ENCODE peak calls at places on chromosomes 12 and 14, in seven cellular contexts. One of them, this sample, is unnamed.

GRCh38 chr14:74427651-74428050 is 1.6 kb upstream of the SYNDIG1L start:
- DNase-seq in mucosa of descending colon: no peak
- DNase-seq in cardiac muscle cell: no peak
- DNase-seq in OCI-LY7: no peak
- DNase-seq in fibroblast of lung: no peak
- DNase-seq in upper lobe of right lung: no peak
- DNase-seq in GM06990: no peak
- DNase-seq in this sample: no peak

GRCh38 chr14:54226103-54226502 is 170.7 kb upstream of the CDKN3 start:
- DNase-seq in mucosa of descending colon: no peak
- DNase-seq in cardiac muscle cell: peak
- DNase-seq in OCI-LY7: no peak
- DNase-seq in fibroblast of lung: peak
- DNase-seq in upper lobe of right lung: no peak
- DNase-seq in GM06990: no peak
- DNase-seq in this sample: no peak

GRCh38 chr12:4809449-4810218 is 89.4 kb downstream of the GALNT8 start:
- DNase-seq in mucosa of descending colon: no peak
- DNase-seq in cardiac muscle cell: no peak
- DNase-seq in OCI-LY7: no peak
- DNase-seq in fibroblast of lung: no peak
- DNase-seq in upper lobe of right lung: no peak
- DNase-seq in GM06990: no peak
- DNase-seq in this sample: no peak

GRCh38 chr12:75812341-75813018 is 219.1 kb downstream of the PHLDA1 start:
- DNase-seq in mucosa of descending colon: no peak
- DNase-seq in cardiac muscle cell: no peak
- DNase-seq in OCI-LY7: no peak
- DNase-seq in fibroblast of lung: peak
- DNase-seq in upper lobe of right lung: no peak
- DNase-seq in GM06990: peak
- DNase-seq in this sample: no peak

GRCh38 chr12:76123301-76124212 is 39.1 kb upstream of the NAP1L1 start:
- DNase-seq in mucosa of descending colon: no peak
- DNase-seq in cardiac muscle cell: peak
- DNase-seq in OCI-LY7: no peak
- DNase-seq in fibroblast of lung: peak
- DNase-seq in upper lobe of right lung: no peak
- DNase-seq in GM06990: no peak
- DNase-seq in this sample: no peak

GRCh38 chr14:96362071-96362964 is 823 bp downstream of the ATG2B start:
- DNase-seq in mucosa of descending colon: peak
- DNase-seq in cardiac muscle cell: peak
- DNase-seq in OCI-LY7: peak
- DNase-seq in fibroblast of lung: peak
- DNase-seq in upper lobe of right lung: no peak
- DNase-seq in GM06990: peak
- DNase-seq in this sample: peak

GRCh38 chr12:39503445-39503844 is 60.5 kb upstream of the KIF21A start:
- DNase-seq in mucosa of descending colon: no peak
- DNase-seq in cardiac muscle cell: peak
- DNase-seq in OCI-LY7: no peak
- DNase-seq in fibroblast of lung: peak
- DNase-seq in upper lobe of right lung: no peak
- DNase-seq in GM06990: no peak
- DNase-seq in this sample: no peak

GRCh38 chr14:95156153-95156764 is 1.1 kb downstream of the DICER1 start:
- DNase-seq in mucosa of descending colon: no peak
- DNase-seq in cardiac muscle cell: peak
- DNase-seq in OCI-LY7: peak
- DNase-seq in fibroblast of lung: peak
- DNase-seq in upper lobe of right lung: no peak
- DNase-seq in GM06990: no peak
- DNase-seq in this sample: peak

GRCh38 chr12:25063873-25064598 is 115.1 kb upstream of the BCAT1 start:
- DNase-seq in mucosa of descending colon: no peak
- DNase-seq in cardiac muscle cell: no peak
- DNase-seq in OCI-LY7: no peak
- DNase-seq in fibroblast of lung: no peak
- DNase-seq in upper lobe of right lung: no peak
- DNase-seq in GM06990: no peak
- DNase-seq in this sample: no peak

GRCh38 chr14:54444003-54444402 is 2.8 kb upstream of the CNIH1 start:
- DNase-seq in mucosa of descending colon: no peak
- DNase-seq in cardiac muscle cell: no peak
- DNase-seq in OCI-LY7: no peak
- DNase-seq in fibroblast of lung: no peak
- DNase-seq in upper lobe of right lung: no peak
- DNase-seq in GM06990: no peak
- DNase-seq in this sample: no peak

GRCh38 chr12:79344855-79345840 is 345.6 kb downstream of the PAWR start:
- DNase-seq in mucosa of descending colon: no peak
- DNase-seq in cardiac muscle cell: peak
- DNase-seq in OCI-LY7: peak
- DNase-seq in fibroblast of lung: peak
- DNase-seq in upper lobe of right lung: no peak
- DNase-seq in GM06990: no peak
- DNase-seq in this sample: peak

GRCh38 chr12:52243264-52243773 is 10.3 kb downstream of the KRT7 start:
- DNase-seq in mucosa of descending colon: no peak
- DNase-seq in cardiac muscle cell: no peak
- DNase-seq in OCI-LY7: no peak
- DNase-seq in fibroblast of lung: no peak
- DNase-seq in upper lobe of right lung: no peak
- DNase-seq in GM06990: no peak
- DNase-seq in this sample: peak

GRCh38 chr12:102879144-102879763 is 37.8 kb downstream of the PAH start:
- DNase-seq in mucosa of descending colon: no peak
- DNase-seq in cardiac muscle cell: peak
- DNase-seq in OCI-LY7: peak
- DNase-seq in fibroblast of lung: peak
- DNase-seq in upper lobe of right lung: no peak
- DNase-seq in GM06990: peak
- DNase-seq in this sample: peak

GRCh38 chr12:7023096-7023495 is 4.8 kb upstream of the LPCAT3 start:
- DNase-seq in mucosa of descending colon: no peak
- DNase-seq in cardiac muscle cell: no peak
- DNase-seq in OCI-LY7: no peak
- DNase-seq in fibroblast of lung: no peak
- DNase-seq in upper lobe of right lung: no peak
- DNase-seq in GM06990: no peak
- DNase-seq in this sample: no peak

GRCh38 chr12:127943481-127944210 is 323.3 kb upstream of the TMEM132C start:
- DNase-seq in mucosa of descending colon: peak
- DNase-seq in cardiac muscle cell: no peak
- DNase-seq in OCI-LY7: no peak
- DNase-seq in fibroblast of lung: no peak
- DNase-seq in upper lobe of right lung: no peak
- DNase-seq in GM06990: no peak
- DNase-seq in this sample: no peak

GRCh38 chr14:31241450-31242114 is 34.0 kb upstream of the HECTD1 start:
- DNase-seq in mucosa of descending colon: no peak
- DNase-seq in cardiac muscle cell: peak
- DNase-seq in OCI-LY7: no peak
- DNase-seq in fibroblast of lung: peak
- DNase-seq in upper lobe of right lung: no peak
- DNase-seq in GM06990: no peak
- DNase-seq in this sample: no peak

GRCh38 chr12:78871566-78871965 is 7.0 kb downstream of the SYT1 start:
- DNase-seq in mucosa of descending colon: no peak
- DNase-seq in cardiac muscle cell: no peak
- DNase-seq in OCI-LY7: no peak
- DNase-seq in fibroblast of lung: peak
- DNase-seq in upper lobe of right lung: no peak
- DNase-seq in GM06990: no peak
- DNase-seq in this sample: no peak

GRCh38 chr14:20997564-20997963 is 1.5 kb upstream of the SLC39A2 start:
- DNase-seq in mucosa of descending colon: no peak
- DNase-seq in cardiac muscle cell: no peak
- DNase-seq in OCI-LY7: no peak
- DNase-seq in fibroblast of lung: no peak
- DNase-seq in upper lobe of right lung: no peak
- DNase-seq in GM06990: no peak
- DNase-seq in this sample: no peak
- TF ChIP-seq CTCF in mucosa of descending colon: no peak
- TF ChIP-seq CTCF in cardiac muscle cell: no peak
- TF ChIP-seq CTCF in OCI-LY7: no peak
- TF ChIP-seq CTCF in fibroblast of lung: no peak
- TF ChIP-seq CTCF in upper lobe of right lung: no peak
- TF ChIP-seq CTCF in GM06990: no peak
- TF ChIP-seq CTCF in this sample: no peak

DNA sequence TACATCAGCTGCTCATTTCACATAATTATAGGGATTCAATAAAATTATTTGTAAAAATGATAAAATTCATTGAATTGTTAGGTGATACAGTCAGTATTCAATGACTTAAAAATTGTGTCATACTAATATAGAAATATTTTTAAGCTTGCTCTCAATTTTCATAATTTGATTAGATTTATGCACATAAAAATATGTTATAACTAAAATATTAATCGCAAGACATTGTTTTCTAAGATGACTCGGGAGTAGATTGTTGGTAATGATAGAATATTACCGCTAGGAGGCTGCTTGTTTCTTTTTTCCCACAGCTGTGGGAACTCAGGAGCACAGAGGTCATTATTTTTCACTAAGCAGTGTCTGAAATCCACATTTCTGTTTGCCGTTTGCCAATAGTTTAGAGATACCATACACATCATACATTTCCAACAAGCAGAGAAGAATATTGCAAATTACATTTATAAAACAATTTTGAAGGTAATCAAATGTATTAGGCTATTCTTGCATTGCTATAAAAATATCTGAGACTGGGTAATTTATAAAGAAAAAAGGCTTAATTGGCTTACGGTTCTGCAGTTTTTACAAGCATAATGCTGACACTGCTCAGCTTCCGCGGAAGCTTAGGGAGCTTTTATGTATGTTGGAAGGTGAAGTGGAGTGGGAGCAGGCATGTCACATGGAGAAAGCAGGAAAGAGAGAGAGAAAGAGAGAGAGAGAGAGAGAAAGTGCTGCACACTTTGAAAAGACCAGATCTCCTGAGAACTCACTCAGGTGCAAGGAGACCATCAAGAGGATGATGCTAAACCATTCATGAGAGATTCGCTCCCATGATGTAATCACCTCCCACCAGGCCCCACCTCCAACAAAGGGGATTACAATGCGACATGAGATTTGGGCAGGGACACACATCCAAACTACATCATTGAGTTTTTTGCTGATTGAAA is 9.2 kb downstream of the CD69 start:
- DNase-seq in mucosa of descending colon: no peak
- DNase-seq in cardiac muscle cell: peak
- DNase-seq in OCI-LY7: peak
- DNase-seq in fibroblast of lung: no peak
- DNase-seq in upper lobe of right lung: no peak
- DNase-seq in GM06990: no peak
- DNase-seq in this sample: no peak
- TF ChIP-seq CTCF in mucosa of descending colon: no peak
- TF ChIP-seq CTCF in cardiac muscle cell: peak
- TF ChIP-seq CTCF in OCI-LY7: peak
- TF ChIP-seq CTCF in fibroblast of lung: peak
- TF ChIP-seq CTCF in upper lobe of right lung: peak
- TF ChIP-seq CTCF in GM06990: peak
- TF ChIP-seq CTCF in this sample: peak

GRCh38 chr12:123941485-123942276 is 30.9 kb downstream of the CCDC92 start:
- DNase-seq in mucosa of descending colon: no peak
- DNase-seq in cardiac muscle cell: peak
- DNase-seq in OCI-LY7: no peak
- DNase-seq in fibroblast of lung: peak
- DNase-seq in upper lobe of right lung: no peak
- DNase-seq in GM06990: no peak
- DNase-seq in this sample: no peak

GRCh38 chr12:123942277-123942653 is 30.4 kb downstream of the CCDC92 start:
- DNase-seq in mucosa of descending colon: no peak
- DNase-seq in cardiac muscle cell: peak
- DNase-seq in OCI-LY7: no peak
- DNase-seq in fibroblast of lung: peak
- DNase-seq in upper lobe of right lung: no peak
- DNase-seq in GM06990: no peak
- DNase-seq in this sample: no peak

GRCh38 chr12:123941000-123941399 is 31.6 kb downstream of the CCDC92 start:
- DNase-seq in mucosa of descending colon: no peak
- DNase-seq in cardiac muscle cell: no peak
- DNase-seq in OCI-LY7: no peak
- DNase-seq in fibroblast of lung: no peak
- DNase-seq in upper lobe of right lung: no peak
- DNase-seq in GM06990: no peak
- DNase-seq in this sample: no peak

GRCh38 chr12:123939716-123940626 is 32.7 kb downstream of the CCDC92 start:
- DNase-seq in mucosa of descending colon: no peak
- DNase-seq in cardiac muscle cell: no peak
- DNase-seq in OCI-LY7: no peak
- DNase-seq in fibroblast of lung: no peak
- DNase-seq in upper lobe of right lung: no peak
- DNase-seq in GM06990: no peak
- DNase-seq in this sample: no peak

GRCh38 chr12:123940627-123940966 is 32.0 kb downstream of the CCDC92 start:
- DNase-seq in mucosa of descending colon: no peak
- DNase-seq in cardiac muscle cell: no peak
- DNase-seq in OCI-LY7: no peak
- DNase-seq in fibroblast of lung: no peak
- DNase-seq in upper lobe of right lung: no peak
- DNase-seq in GM06990: no peak
- DNase-seq in this sample: no peak
- TF ChIP-seq CTCF in mucosa of descending colon: no peak
- TF ChIP-seq CTCF in cardiac muscle cell: no peak
- TF ChIP-seq CTCF in OCI-LY7: no peak
- TF ChIP-seq CTCF in fibroblast of lung: no peak
- TF ChIP-seq CTCF in upper lobe of right lung: no peak
- TF ChIP-seq CTCF in GM06990: no peak
- TF ChIP-seq CTCF in this sample: no peak

DNA sequence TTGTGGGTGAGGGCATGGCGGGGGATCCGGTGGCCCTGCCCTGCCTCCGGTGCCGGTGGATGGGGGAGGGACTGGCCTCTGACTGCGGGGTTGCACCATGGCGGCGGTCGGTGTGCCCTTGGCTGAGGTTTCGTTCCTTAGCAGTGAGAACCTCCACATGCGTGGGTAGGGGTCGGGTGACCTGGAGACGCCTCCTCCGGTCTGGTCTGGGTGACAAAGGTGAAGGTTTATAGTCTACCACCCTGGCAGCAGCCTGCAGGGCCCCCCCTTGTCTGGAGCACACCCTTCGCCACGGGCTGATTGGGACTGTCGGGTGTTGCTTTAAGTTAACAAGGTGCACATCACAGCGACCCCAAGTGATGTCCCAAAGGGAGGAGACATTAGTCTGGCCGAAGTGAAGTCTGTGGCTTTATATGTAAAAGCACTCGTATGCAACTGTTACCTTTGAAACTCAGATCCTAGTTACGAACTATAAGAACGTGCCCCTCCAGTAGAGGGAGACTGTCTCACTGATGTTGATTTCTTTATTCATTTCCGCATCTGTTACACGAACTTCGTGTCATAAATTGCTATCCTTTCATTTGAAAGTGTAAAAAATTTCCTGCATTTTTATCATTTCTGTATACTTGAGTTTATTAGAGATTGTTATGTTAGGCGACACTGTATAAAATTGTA is 74.4 kb downstream of the WDR20 start:
- DNase-seq in mucosa of descending colon: no peak
- DNase-seq in cardiac muscle cell: no peak
- DNase-seq in OCI-LY7: peak
- DNase-seq in fibroblast of lung: no peak
- DNase-seq in upper lobe of right lung: peak
- DNase-seq in GM06990: no peak
- DNase-seq in this sample: no peak
- TF ChIP-seq CTCF in mucosa of descending colon: no peak
- TF ChIP-seq CTCF in cardiac muscle cell: peak
- TF ChIP-seq CTCF in OCI-LY7: peak
- TF ChIP-seq CTCF in fibroblast of lung: no peak
- TF ChIP-seq CTCF in upper lobe of right lung: peak
- TF ChIP-seq CTCF in GM06990: no peak
- TF ChIP-seq CTCF in this sample: no peak

This sample was measured in GM13977.